ENCODE peak calls at places on chromosomes 7 and 10, in eight cellular contexts. Y is kidney, J is pancreas, M is A549, H is left ventricle myocardium inferior, X is hepatocyte, I is MM.1S, B is cardiac muscle cell. L is an unnamed sample. For H3K4me1, the result is how much of the 10 kb centered on the place peaks cover.

GRCh38 chr7:154720016-154720415 is 282.9 kb downstream of the PAXIP1 start:
- DNase-seq in Y (no peak), J (no peak), M (no peak), H (no peak), X (no peak), I (no peak), B (no peak), L (no peak)

GRCh38 chr10:96470108-96470743 is 43.5 kb downstream of the TLL2 start:
- DNase-seq in Y (peak), J (peak), M (peak), H (no peak), X (peak), I (peak), B (peak), L (no peak)

GRCh38 chr7:2666588-2667250 is 21.3 kb upstream of the AMZ1 start:
- DNase-seq in Y (no peak), J (no peak), M (no peak), H (no peak), X (no peak), I (no peak), B (no peak), L (no peak)

GRCh38 chr7:121515181-121515580 is 119.1 kb upstream of the FAM3C start:
- DNase-seq in Y (no peak), J (no peak), M (no peak), H (no peak), X (no peak), I (no peak), B (no peak), L (no peak)

GRCh38 chr7:36949711-36950600 is 225.7 kb upstream of the AOAH start:
- DNase-seq in Y (no peak), J (no peak), M (no peak), H (no peak), X (peak), I (no peak), B (no peak), L (no peak)

GRCh38 chr7:132066776-132067175 is 509.5 kb downstream of the PLXNA4 start:
- DNase-seq in Y (no peak), J (no peak), M (no peak), H (peak), X (peak), I (no peak), B (no peak), L (no peak)

GRCh38 chr7:45192546-45193177 is 35.1 kb downstream of the RAMP3 start:
- DNase-seq in Y (no peak), J (no peak), M (no peak), H (no peak), X (no peak), I (no peak), B (no peak), L (no peak)

GRCh38 chr10:88979153-88979562 is 11.4 kb upstream of the FAS start:
- DNase-seq in Y (no peak), J (no peak), M (no peak), H (no peak), X (peak), I (no peak), B (no peak), L (no peak)

GRCh38 chr7:158127241-158127640 is 460.4 kb downstream of the PTPRN2 start:
- DNase-seq in Y (peak), J (no peak), M (no peak), H (no peak), X (no peak), I (no peak), B (no peak), L (no peak)

GRCh38 chr7:107147464-107148214 is 21.2 kb upstream of the HBP1 start:
- DNase-seq in Y (no peak), J (peak), M (peak), H (no peak), X (peak), I (peak), B (peak), L (peak)

GRCh38 chr10:3091346-3091787 is 24.0 kb downstream of the PFKP start:
- DNase-seq in Y (peak), J (no peak), M (no peak), H (no peak), X (peak), I (no peak), B (no peak), L (no peak)

GRCh38 chr10:113960617-113961260 is 82.9 kb upstream of the ADRB1 start:
- DNase-seq in Y (no peak), J (no peak), M (no peak), H (no peak), X (peak), I (peak), B (no peak), L (peak)

GRCh38 chr7:101833799-101834198 is 16.4 kb downstream of the CUX1 start:
- DNase-seq in Y (no peak), J (no peak), M (no peak), H (no peak), X (no peak), I (no peak), B (no peak), L (no peak)

GRCh38 chr10:87767253-87767652 is 50.8 kb downstream of the ATAD1 start:
- DNase-seq in Y (no peak), J (no peak), M (no peak), H (no peak), X (no peak), I (no peak), B (no peak), L (no peak)

GRCh38 chr7:112182749-112183148 is 23.4 kb downstream of the DOCK4 start:
- DNase-seq in Y (peak), J (no peak), M (no peak), H (peak), X (peak), I (no peak), B (peak), L (no peak)

GRCh38 chr7:79090543-79090942 is 362.9 kb downstream of the MAGI2 start:
- DNase-seq in Y (no peak), J (no peak), M (no peak), H (no peak), X (no peak), I (no peak), B (no peak), L (no peak)

GRCh38 chr7:24102988-24103387 is 181.0 kb upstream of the NPY start:
- DNase-seq in Y (no peak), J (no peak), M (no peak), H (no peak), X (no peak), I (no peak), B (no peak), L (no peak)

GRCh38 chr10:3347413-3348147 is 175.0 kb upstream of the PITRM1 start:
- DNase-seq in Y (no peak), J (peak), M (no peak), H (no peak), X (no peak), I (no peak), B (no peak), L (no peak)

GRCh38 chr10:88525371-88526079 is 57.6 kb downstream of the RNLS start:
- DNase-seq in Y (no peak), J (peak), M (peak), H (no peak), X (peak), I (no peak), B (no peak), L (no peak)

GRCh38 chr7:73429218-73429617 is 4.4 kb upstream of the FZD9 start:
- DNase-seq in Y (peak), J (no peak), M (no peak), H (no peak), X (peak), I (no peak), B (peak), L (no peak)

GRCh38 chr10:44955408-44956070 is 4.1 kb upstream of the RASSF4 start:
- DNase-seq in Y (no peak), J (no peak), M (no peak), H (peak), X (no peak), I (no peak), B (no peak), L (no peak)

GRCh38 chr7:37181550-37181932 is 267.1 kb downstream of the ELMO1 start:
- DNase-seq in Y (no peak), J (no peak), M (no peak), H (no peak), X (no peak), I (no peak), B (no peak), L (no peak)

GRCh38 chr7:49244543-49244942 is 320.2 kb downstream of the CDC14C start:
- DNase-seq in Y (no peak), J (no peak), M (no peak), H (no peak), X (no peak), I (no peak), B (no peak), L (no peak)

GRCh38 chr10:70978816-70979215 is 90.5 kb upstream of the PCBD1 start:
- DNase-seq in Y (peak), J (no peak), M (no peak), H (no peak), X (no peak), I (no peak), B (no peak), L (no peak)

GRCh38 chr7:128833148-128833938 is 3.1 kb downstream of the FLNC start:
- DNase-seq in Y (no peak), J (no peak), M (no peak), H (peak), X (peak), I (no peak), B (peak), L (no peak)

GRCh38 chr10:75646218-75646915 is 214.9 kb downstream of the LRMDA start:
- DNase-seq in Y (no peak), J (no peak), M (no peak), H (no peak), X (no peak), I (no peak), B (no peak), L (no peak)

GRCh38 chr10:114538544-114538906 is 119.5 kb downstream of the ABLIM1 start:
- DNase-seq in Y (no peak), J (no peak), M (no peak), H (no peak), X (no peak), I (peak), B (no peak), L (peak)

GRCh38 chr7:107643407-107643806 is 17.2 kb upstream of the SLC26A4 start:
- DNase-seq in Y (no peak), J (no peak), M (no peak), H (no peak), X (no peak), I (no peak), B (no peak), L (no peak)

GRCh38 chr7:128041203-128041602 is 10.0 kb upstream of the LRRC4 start:
- DNase-seq in Y (no peak), J (no peak), M (no peak), H (no peak), X (no peak), I (no peak), B (no peak), L (no peak)

GRCh38 chr7:29196971-29197370 is 2.4 kb downstream of the CHN2 start:
- DNase-seq in Y (no peak), J (no peak), M (no peak), H (no peak), X (no peak), I (peak), B (no peak), L (no peak)

GRCh38 chr7:28160551-28160991 is 20.0 kb downstream of the JAZF1 start:
- DNase-seq in Y (no peak), J (no peak), M (no peak), H (no peak), X (no peak), I (no peak), B (no peak), L (no peak)

GRCh38 chr10:98414932-98415709 is at the start of gene PYROXD2:
- DNase-seq in Y (peak), J (peak), M (peak), H (peak), X (peak), I (peak), B (peak), L (peak)

GRCh38 chr10:113474756-113475155 is 78.1 kb upstream of the HABP2 start:
- DNase-seq in Y (no peak), J (no peak), M (no peak), H (no peak), X (no peak), I (no peak), B (no peak), L (no peak)

GRCh38 chr7:133854739-133855138 is 272.4 kb upstream of the LRGUK start:
- DNase-seq in Y (no peak), J (no peak), M (peak), H (no peak), X (peak), I (peak), B (peak), L (no peak)

GRCh38 chr10:24324651-24325050 is 115.7 kb downstream of the KIAA1217 start:
- DNase-seq in Y (no peak), J (no peak), M (no peak), H (no peak), X (no peak), I (no peak), B (peak), L (no peak)

GRCh38 chr7:127986581-127987461 is 44.4 kb downstream of the LRRC4 start:
- DNase-seq in Y (no peak), J (peak), M (no peak), H (peak), X (peak), I (no peak), B (peak), L (no peak)

GRCh38 chr10:63723741-63724140 is 202.5 kb downstream of the REEP3 start:
- DNase-seq in Y (no peak), J (no peak), M (no peak), H (no peak), X (no peak), I (no peak), B (no peak), L (no peak)
- H3K27ac ChIP-seq in Y (no peak), J (no peak), M (no peak), H (peak), X (no peak), I (no peak), B (no peak), L (no peak)

DNA sequence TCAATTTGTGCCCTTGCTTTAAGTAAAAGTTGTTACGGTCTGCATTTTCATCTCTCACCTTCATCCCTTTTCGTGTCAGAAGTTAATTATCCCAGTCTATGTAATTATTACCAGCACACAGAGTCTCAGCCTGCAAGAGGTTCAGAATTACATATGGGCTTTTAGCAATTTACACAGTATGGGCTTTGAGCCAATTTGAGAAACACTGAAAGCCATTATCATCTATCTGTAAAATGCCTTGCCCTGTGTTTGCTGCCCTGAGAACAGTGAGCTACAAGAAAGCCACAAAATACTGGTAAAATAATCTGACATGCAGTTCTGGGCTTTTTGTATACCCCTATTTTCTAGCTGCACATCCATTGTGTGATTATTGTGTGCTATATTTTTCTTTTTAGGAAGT is 125.6 kb upstream of the STEAP4 start:
- DNase-seq in Y (no peak), J (no peak), M (no peak), H (no peak), X (no peak), I (no peak), B (no peak), L (no peak)
- H3K4me1 ChIP-seq in Y (under half), J (under half), M (under half), H (under half), X (under half), I (under half), B (under half), L (under half)

GRCh38 chr10:50432610-50433009 is 181.3 kb upstream of the ASAH2 start:
- DNase-seq in Y (no peak), J (no peak), M (no peak), H (no peak), X (no peak), I (no peak), B (no peak), L (no peak)

GRCh38 chr10:50431118-50431517 is 179.8 kb upstream of the ASAH2 start:
- DNase-seq in Y (no peak), J (no peak), M (no peak), H (no peak), X (no peak), I (no peak), B (no peak), L (no peak)

GRCh38 chr10:50436805-50437204 is 185.5 kb upstream of the ASAH2 start:
- DNase-seq in Y (no peak), J (no peak), M (no peak), H (no peak), X (no peak), I (no peak), B (no peak), L (no peak)

GRCh38 chr10:50432206-50432605 is 180.9 kb upstream of the ASAH2 start:
- DNase-seq in Y (no peak), J (no peak), M (no peak), H (no peak), X (no peak), I (peak), B (no peak), L (no peak)

DNA sequence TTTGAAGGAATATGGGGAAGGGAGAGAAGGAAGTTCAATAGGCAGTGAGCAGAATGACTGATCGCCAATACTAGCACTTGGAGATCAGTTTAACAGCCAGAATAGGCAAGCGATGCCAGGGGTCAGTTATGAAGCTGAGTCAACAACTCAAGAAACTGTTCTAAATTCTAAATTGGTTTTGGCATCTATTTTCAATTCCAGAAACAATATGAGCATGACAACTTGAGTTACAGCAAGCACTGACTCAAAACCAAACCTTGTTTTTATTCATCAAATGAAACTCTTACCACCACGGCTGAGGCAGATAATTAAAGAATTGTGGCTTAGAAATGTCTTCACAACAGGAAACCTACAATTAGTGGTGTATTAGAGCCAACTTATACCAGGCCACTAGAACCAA is 180.5 kb upstream of the ASAH2 start:
- DNase-seq in Y (no peak), J (no peak), M (no peak), H (no peak), X (no peak), I (peak), B (no peak), L (no peak)
- H3K27ac ChIP-seq in Y (peak), J (peak), M (no peak), H (peak), X (no peak), I (peak), B (no peak), L (no peak)

DNA sequence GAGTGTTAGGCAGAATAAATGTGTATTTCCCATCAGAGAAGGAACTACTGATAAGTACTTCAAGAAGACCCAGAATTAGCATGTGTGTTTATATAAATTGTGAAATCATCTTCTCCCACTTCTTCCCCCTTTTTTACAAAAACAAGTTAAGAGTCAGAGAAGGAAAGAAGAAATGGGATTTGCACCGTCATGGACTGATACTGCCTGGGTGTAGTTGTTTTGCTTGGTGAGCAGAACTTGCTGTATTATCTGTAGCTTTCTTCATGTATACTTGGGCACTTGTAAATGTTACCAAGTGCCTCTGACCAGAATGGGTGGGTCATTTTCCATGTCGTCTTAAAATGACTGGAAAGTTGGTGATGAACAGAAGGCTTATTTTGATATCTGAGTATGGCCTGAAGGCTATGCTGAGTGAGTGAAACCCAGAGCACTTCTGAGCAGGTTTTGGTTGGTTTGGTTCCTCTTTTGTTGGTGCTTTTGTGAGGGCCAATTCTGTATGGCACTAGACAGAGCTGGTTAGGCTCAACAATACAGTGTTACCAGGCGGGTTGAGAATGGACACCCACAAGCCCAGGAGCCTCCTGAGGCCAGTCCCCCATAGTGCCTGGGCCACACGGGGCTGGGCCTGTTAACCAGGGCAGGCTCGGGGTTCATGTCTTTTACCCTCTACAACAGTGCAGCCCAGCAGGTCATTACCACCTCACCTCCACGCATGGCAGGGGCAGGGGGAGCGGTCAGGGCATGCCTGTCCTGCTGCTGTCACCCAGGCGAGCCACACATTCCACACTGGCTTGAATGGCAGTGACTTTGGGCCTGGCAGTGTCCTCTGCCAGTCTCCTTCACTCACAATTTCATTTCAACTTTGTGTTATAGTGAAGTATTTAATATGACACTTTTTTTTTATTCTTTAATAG is 115.1 kb downstream of the CCNY start:
- DNase-seq in Y (no peak), J (no peak), M (no peak), H (peak), X (no peak), I (no peak), B (no peak), L (no peak)
- H3K4me1 ChIP-seq in Y (under half), J (under half), M (half or more), H (half or more), X (under half), I (under half), B (under half), L (half or more)

GRCh38 chr10:338176-339037 is 203.2 kb downstream of the ZMYND11 start:
- DNase-seq in Y (peak), J (no peak), M (peak), H (no peak), X (no peak), I (no peak), B (no peak), L (no peak)
- H3K27ac ChIP-seq in Y (peak), J (no peak), M (peak), H (no peak), X (no peak), I (no peak), B (no peak), L (no peak)

GRCh38 chr7:130894146-130895005 is 160.4 kb upstream of the KLF14 start:
- DNase-seq in Y (peak), J (peak), M (peak), H (peak), X (no peak), I (no peak), B (no peak), L (no peak)
- H3K4me1 ChIP-seq in Y (under half), J (under half), M (half or more), H (half or more), X (under half), I (under half), B (under half), L (half or more)

GRCh38 chr10:13717571-13717935 is 130.8 kb downstream of the PRPF18 start:
- DNase-seq in Y (no peak), J (no peak), M (no peak), H (no peak), X (no peak), I (no peak), B (no peak), L (no peak)
- H3K27ac ChIP-seq in Y (peak), J (peak), M (no peak), H (peak), X (peak), I (no peak), B (no peak), L (no peak)

GRCh38 chr7:1664711-1665591 is 5.1 kb upstream of the ELFN1 start:
- DNase-seq in Y (peak), J (peak), M (peak), H (peak), X (peak), I (no peak), B (peak), L (no peak)
- H3K4me1 ChIP-seq in Y (under half), J (under half), M (under half), H (half or more), X (under half), I (under half), B (under half), L (under half)

GRCh38 chr7:99373086-99374066 is 1.2 kb upstream of the ARPC1B start:
- DNase-seq in Y (peak), J (no peak), M (no peak), H (no peak), X (no peak), I (no peak), B (no peak), L (no peak)
- H3K27ac ChIP-seq in Y (no peak), J (peak), M (peak), H (peak), X (peak), I (no peak), B (peak), L (peak)